ENCODE peak calls at places on chromosomes 12 and 14, in nine cellular contexts. F, A, Y, T, V, E, S, M and I are unnamed samples.

GRCh38 chr12:1013618-1014489 is 22.8 kb downstream of the ERC1 start:
- DNase-seq in F (peak; percentile 58), A (no peak), Y (peak; percentile 27), T (peak; percentile 12), V (peak; percentile 70), E (no peak), S (no peak), M (no peak), I (no peak)

GRCh38 chr14:100371773-100372172 is 48.6 kb downstream of the SLC25A47 start:
- DNase-seq in F (no peak), A (no peak), Y (no peak), T (no peak), V (no peak), E (no peak), S (no peak), M (no peak), I (no peak)

GRCh38 chr14:84750284-84750683 is 779.7 kb upstream of the FLRT2 start:
- DNase-seq in F (no peak), A (no peak), Y (no peak), T (no peak), V (no peak), E (no peak), S (no peak), M (no peak), I (no peak)

GRCh38 chr14:37237735-37238200 is 40.0 kb downstream of the MIPOL1 start:
- DNase-seq in F (no peak), A (no peak), Y (no peak), T (no peak), V (no peak), E (no peak), S (no peak), M (no peak), I (no peak)

GRCh38 chr12:52585951-52586350 is 12.3 kb upstream of the KRT74 start:
- DNase-seq in F (no peak), A (no peak), Y (peak; percentile 14), T (no peak), V (no peak), E (peak; percentile 56), S (peak; percentile 72), M (no peak), I (no peak)

GRCh38 chr12:52798671-52799497 is 3.0 kb upstream of the KRT3 start:
- DNase-seq in F (peak; percentile 69), A (no peak), Y (no peak), T (no peak), V (peak; percentile 23), E (no peak), S (no peak), M (no peak), I (no peak)

GRCh38 chr14:50318031-50318626 is 6.0 kb downstream of the DMAC2L start:
- DNase-seq in F (no peak), A (no peak), Y (no peak), T (no peak), V (peak; percentile 68), E (no peak), S (no peak), M (no peak), I (no peak)

GRCh38 chr12:123270380-123271181 is 1.1 kb downstream of the CDK2AP1 start:
- DNase-seq in F (no peak), A (peak; percentile 45), Y (no peak), T (peak; percentile 33), V (peak; percentile 52), E (no peak), S (no peak), M (no peak), I (peak; percentile 34)

GRCh38 chr12:1662761-1663439 is 28.0 kb upstream of the ADIPOR2 start:
- DNase-seq in F (peak; percentile 19), A (peak; percentile 86), Y (no peak), T (no peak), V (no peak), E (no peak), S (no peak), M (peak; percentile 91), I (peak; percentile 56)

GRCh38 chr14:60884134-60884533 is 96.7 kb downstream of the TRMT5 start:
- DNase-seq in F (no peak), A (no peak), Y (no peak), T (no peak), V (no peak), E (no peak), S (no peak), M (no peak), I (no peak)

GRCh38 chr12:121697093-121697698 is 15.4 kb upstream of the TMEM120B start:
- DNase-seq in F (no peak), A (peak; percentile 45), Y (no peak), T (no peak), V (peak; percentile 69), E (no peak), S (peak; percentile 18), M (no peak), I (peak; percentile 74)

GRCh38 chr14:63496837-63497400 is 46.3 kb downstream of the PPP2R5E start:
- DNase-seq in F (no peak), A (no peak), Y (no peak), T (no peak), V (no peak), E (no peak), S (no peak), M (no peak), I (no peak)

GRCh38 chr12:86006727-86007126 is 132.6 kb downstream of the NTS start:
- DNase-seq in F (no peak), A (no peak), Y (no peak), T (no peak), V (no peak), E (no peak), S (no peak), M (no peak), I (no peak)

GRCh38 chr12:52055781-52056711 is 4.8 kb downstream of the NR4A1 start:
- DNase-seq in F (no peak), A (no peak), Y (no peak), T (no peak), V (peak; percentile 45), E (no peak), S (no peak), M (no peak), I (no peak)

GRCh38 chr12:59179231-59179630 is 258.9 kb upstream of the LRIG3 start:
- DNase-seq in F (no peak), A (no peak), Y (no peak), T (no peak), V (no peak), E (no peak), S (no peak), M (no peak), I (no peak)

DNA sequence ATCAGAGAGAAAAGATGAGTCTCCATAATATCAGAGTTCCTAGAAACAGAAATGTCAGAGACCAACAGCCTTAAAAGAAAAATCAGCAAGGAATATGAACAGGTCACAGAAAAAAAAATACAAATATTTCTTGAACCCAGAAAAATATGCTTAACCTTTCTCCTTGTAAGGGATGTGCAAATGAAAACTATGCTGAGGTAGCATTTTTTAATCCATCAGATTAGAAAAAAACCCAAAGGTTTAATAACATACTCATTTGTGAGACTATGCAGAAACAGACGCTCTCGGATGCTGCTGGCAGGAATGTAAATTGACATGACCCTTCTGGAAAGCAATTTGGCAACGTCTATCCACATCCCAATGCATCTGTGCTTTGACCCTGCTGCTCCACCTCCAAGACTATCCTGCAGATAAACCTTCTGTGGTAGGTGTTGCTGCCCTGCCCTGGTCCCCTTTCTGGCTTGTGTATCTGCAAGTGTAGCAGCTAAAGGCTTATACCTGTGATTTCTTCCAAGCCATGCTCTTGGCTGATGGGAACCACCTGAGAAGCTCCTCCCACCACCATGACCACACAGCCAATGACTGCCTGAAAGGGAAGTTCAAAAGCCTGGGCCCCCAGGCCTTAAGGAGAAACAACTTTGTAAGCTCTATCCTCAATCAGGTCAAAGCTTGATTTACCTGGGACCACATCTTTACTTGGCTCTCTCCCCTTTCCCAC is 49.4 kb downstream of the LTBP2 start:
- DNase-seq in F (no peak), A (no peak), Y (no peak), T (no peak), V (peak; percentile 96), E (no peak), S (no peak), M (no peak), I (no peak)
- TF ChIP-seq CTCF in F (peak; percentile 25), A (no peak), Y (no peak), T (no peak), V (peak; percentile 48), E (no peak), S (no peak), M (no peak), I (no peak)

GRCh38 chr12:112112423-112113132 is 4.0 kb upstream of the NAA25 start:
- DNase-seq in F (peak; percentile 75), A (no peak), Y (no peak), T (no peak), V (no peak), E (no peak), S (no peak), M (no peak), I (no peak)

GRCh38 chr12:112116232-112117060 is 7.9 kb upstream of the NAA25 start:
- DNase-seq in F (no peak), A (peak; percentile 58), Y (peak; percentile 72), T (peak; percentile 50), V (peak; percentile 70), E (no peak), S (no peak), M (peak; percentile 77), I (peak; percentile 58)

GRCh38 chr12:112107728-112108447 is 695 bp downstream of the NAA25 start:
- DNase-seq in F (no peak), A (peak; percentile 42), Y (no peak), T (peak; percentile 34), V (no peak), E (no peak), S (no peak), M (peak; percentile 30), I (no peak)

GRCh38 chr12:112115259-112116045 is 6.9 kb upstream of the NAA25 start:
- DNase-seq in F (no peak), A (no peak), Y (no peak), T (no peak), V (no peak), E (no peak), S (no peak), M (no peak), I (no peak)

DNA sequence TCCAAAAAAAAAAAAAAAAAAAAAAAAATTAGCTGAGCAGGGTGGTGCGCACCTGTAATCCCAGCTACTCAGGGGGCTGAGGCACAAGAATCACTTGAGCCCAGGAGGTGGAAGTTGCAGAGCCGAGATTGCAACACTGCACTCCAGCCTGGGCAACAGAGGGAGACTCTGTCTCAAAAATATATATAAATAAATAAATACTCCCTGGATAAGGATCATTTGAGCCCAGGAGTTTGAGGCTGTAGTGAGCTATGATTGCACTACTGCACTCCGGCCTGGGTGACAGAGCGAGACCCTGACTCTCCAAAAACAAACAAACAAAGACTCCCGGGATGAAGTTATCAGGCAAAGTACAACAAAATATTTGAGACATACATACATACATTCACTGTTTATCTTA is 3.3 kb upstream of the NAA25 start:
- DNase-seq in F (no peak), A (no peak), Y (no peak), T (no peak), V (peak; percentile 60), E (no peak), S (no peak), M (no peak), I (no peak)
- TF ChIP-seq CTCF in F (no peak), A (no peak), Y (no peak), T (no peak), V (no peak), E (no peak), S (no peak), M (no peak), I (no peak)

GRCh38 chr12:127363392-127363791 is 903.6 kb upstream of the TMEM132C start:
- DNase-seq in F (no peak), A (no peak), Y (no peak), T (no peak), V (no peak), E (no peak), S (no peak), M (no peak), I (no peak)
- TF ChIP-seq CTCF in F (no peak), A (no peak), Y (no peak), T (no peak), V (peak; percentile 35), E (no peak), S (no peak), M (no peak), I (no peak)

GRCh38 chr12:91178139-91178561 is 4.5 kb downstream of the DCN start:
- DNase-seq in F (no peak), A (no peak), Y (no peak), T (peak; percentile 13), V (peak; percentile 73), E (no peak), S (no peak), M (no peak), I (no peak)
- TF ChIP-seq CTCF in F (peak; percentile 48), A (peak; percentile 22), Y (peak; percentile 55), T (peak; percentile 34), V (peak; percentile 58), E (peak; percentile 7), S (no peak), M (no peak), I (no peak)